ENCODE peak calls at places on chromosomes 16 and 17, in five cellular contexts. D is lung, B is upper lobe of right lung, T is neural progenitor cell, Z is Panc1. K is an unnamed sample.

GRCh38 chr17:82231562-82232321 is 2.9 kb downstream of the SLC16A3 start:
- DNase-seq in D (peak; percentile 88), B (peak; percentile 94), T (peak; percentile 76), Z (no peak), K (no peak)

GRCh38 chr17:31700973-31701372 is 158.1 kb downstream of the COPRS start:
- DNase-seq in D (no peak), B (no peak), T (no peak), Z (no peak), K (no peak)

GRCh38 chr16:17404903-17405691 is 65.7 kb downstream of the XYLT1 start:
- DNase-seq in D (peak; percentile 30), B (peak; percentile 64), T (no peak), Z (no peak), K (no peak)

GRCh38 chr16:47162670-47163420 is 19.1 kb upstream of the NETO2 start:
- DNase-seq in D (no peak), B (no peak), T (no peak), Z (no peak), K (no peak)

GRCh38 chr16:17448640-17449638 is 21.8 kb downstream of the XYLT1 start:
- DNase-seq in D (peak; percentile 36), B (peak; percentile 73), T (no peak), Z (no peak), K (no peak)

GRCh38 chr16:9541723-9542122 is 450.3 kb downstream of the HAPSTR1 start:
- DNase-seq in D (no peak), B (no peak), T (no peak), Z (no peak), K (no peak)

GRCh38 chr17:227581-228222 is 46.3 kb upstream of the DOC2B start:
- DNase-seq in D (no peak), B (no peak), T (no peak), Z (no peak), K (no peak)

GRCh38 chr17:55959756-55960155 is 193.5 kb upstream of the ANKFN1 start:
- DNase-seq in D (no peak), B (no peak), T (no peak), Z (no peak), K (no peak)

GRCh38 chr17:21042434-21043295 is at the start of gene USP22:
- DNase-seq in D (no peak), B (no peak), T (peak; percentile 66), Z (no peak), K (no peak)

GRCh38 chr16:47925811-47926460 is 229.9 kb downstream of the ABCC12 start:
- DNase-seq in D (no peak), B (no peak), T (no peak), Z (no peak), K (no peak)

GRCh38 chr17:36583787-36584186 is 7.9 kb upstream of the DHRS11 start:
- DNase-seq in D (no peak), B (no peak), T (no peak), Z (no peak), K (no peak)

GRCh38 chr17:10683853-10684252 is 13.5 kb downstream of the SCO1 start:
- DNase-seq in D (no peak), B (no peak), T (peak; percentile 41), Z (no peak), K (no peak)

GRCh38 chr17:4900231-4901107 is 1.1 kb downstream of the C17orf107 start:
- DNase-seq in D (no peak), B (peak; percentile 75), T (peak; percentile 70), Z (no peak), K (no peak)

GRCh38 chr17:9206989-9207317 is 185.6 kb downstream of the NTN1 start:
- DNase-seq in D (no peak), B (no peak), T (no peak), Z (no peak), K (no peak)

GRCh38 chr16:53769185-53769584 is 65.2 kb downstream of the FTO start:
- DNase-seq in D (no peak), B (no peak), T (no peak), Z (no peak), K (no peak)

GRCh38 chr17:31510273-31511175 is 119.0 kb downstream of the RAB11FIP4 start:
- DNase-seq in D (no peak), B (no peak), T (no peak), Z (no peak), K (no peak)

GRCh38 chr16:17543073-17543472 is 72.3 kb upstream of the XYLT1 start:
- DNase-seq in D (no peak), B (no peak), T (no peak), Z (no peak), K (no peak)

GRCh38 chr16:24523569-24523968 is 15.8 kb upstream of the RBBP6 start:
- DNase-seq in D (no peak), B (no peak), T (no peak), Z (no peak), K (peak; percentile 78)

GRCh38 chr16:57234707-57235092 is 10.4 kb upstream of the ARL2BP start:
- DNase-seq in D (no peak), B (no peak), T (no peak), Z (no peak), K (no peak)

GRCh38 chr17:32265192-32265895 is at the start of gene RHBDL3:
- DNase-seq in D (no peak), B (no peak), T (peak; percentile 67), Z (no peak), K (peak; percentile 49)

GRCh38 chr16:31880322-31880979 is 6.8 kb downstream of the ZNF267 start:
- DNase-seq in D (no peak), B (no peak), T (no peak), Z (no peak), K (no peak)

GRCh38 chr16:22222998-22223397 is 16.9 kb downstream of the EEF2K start:
- DNase-seq in D (no peak), B (no peak), T (no peak), Z (no peak), K (no peak)

GRCh38 chr16:22229881-22230280 is 23.8 kb downstream of the EEF2K start:
- DNase-seq in D (no peak), B (no peak), T (no peak), Z (no peak), K (no peak)

GRCh38 chr16:22220714-22221113 is 14.6 kb downstream of the EEF2K start:
- DNase-seq in D (no peak), B (no peak), T (no peak), Z (no peak), K (no peak)

GRCh38 chr16:22222006-22222405 is 15.9 kb downstream of the EEF2K start:
- DNase-seq in D (no peak), B (no peak), T (no peak), Z (no peak), K (no peak)

DNA sequence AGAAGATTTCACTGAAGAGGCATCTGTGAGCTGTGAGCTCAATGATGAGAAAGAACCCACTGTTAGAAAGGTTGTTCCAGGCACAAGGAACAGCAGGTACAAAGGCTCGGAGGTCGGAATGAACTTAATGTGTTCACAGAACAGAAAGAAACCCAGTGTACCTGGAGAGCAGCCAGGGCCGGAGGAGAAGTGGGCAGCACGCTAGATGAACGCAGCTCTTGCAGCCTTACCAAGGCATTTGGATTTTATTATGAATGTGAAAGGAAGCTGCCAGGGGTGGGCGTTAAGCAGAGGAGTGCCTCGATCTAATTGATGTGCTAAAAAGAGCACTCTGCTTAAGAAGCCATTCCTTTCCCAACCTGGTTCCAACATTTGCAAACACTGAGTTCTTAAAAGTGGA is 19.0 kb downstream of the EEF2K start:
- DNase-seq in D (no peak), B (no peak), T (no peak), Z (no peak), K (no peak)
- H3K4me3 ChIP-seq in D (no peak overlapping the region), B (no peak overlapping the region), T (no peak overlapping the region), Z (no peak overlapping the region), K (no peak overlapping the region)

DNA sequence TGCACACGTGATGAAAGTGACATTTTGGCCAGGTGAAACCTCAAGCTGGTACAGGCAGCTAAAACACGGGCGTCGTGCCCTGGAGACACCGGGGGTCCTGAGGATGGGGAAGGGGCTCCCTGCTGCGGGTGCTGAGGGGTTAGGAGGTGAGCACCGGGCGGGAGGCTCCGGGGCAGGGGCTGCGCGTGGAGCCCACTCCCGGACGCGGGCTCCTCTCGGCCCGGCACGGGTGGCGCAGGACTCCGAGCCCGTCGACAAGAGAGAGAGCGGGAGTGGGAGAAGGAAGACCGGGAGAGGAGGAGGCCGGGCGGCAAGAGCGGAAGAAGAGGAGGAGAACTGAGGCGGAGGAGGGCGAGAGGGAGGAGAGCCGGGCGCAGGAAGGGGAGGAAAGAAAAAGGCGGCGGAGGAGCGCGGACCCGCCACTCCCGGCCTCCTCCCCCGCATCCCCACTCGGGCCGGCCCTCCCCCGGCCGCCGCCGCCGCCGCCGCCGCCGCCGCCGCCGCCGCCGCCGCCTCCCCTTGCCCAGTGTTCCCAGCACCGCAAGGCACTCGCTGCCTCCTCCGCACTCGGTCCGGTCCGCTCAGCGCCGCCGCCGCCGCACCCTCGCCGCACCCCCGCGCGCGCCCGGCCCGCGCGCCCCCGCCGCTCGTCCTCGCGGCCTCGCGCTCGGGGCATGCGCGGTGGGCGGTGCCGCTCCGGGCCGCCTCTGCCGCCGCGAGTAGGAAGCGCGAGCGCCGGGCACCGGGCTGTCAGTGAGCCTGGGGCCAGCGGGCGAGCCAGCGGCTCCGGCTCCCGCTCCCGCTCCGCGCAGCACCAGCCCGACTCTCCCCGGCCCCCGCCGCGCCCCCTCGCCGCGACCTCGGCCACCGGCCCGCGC is at the start of gene PRKCA:
- DNase-seq in D (peak; percentile 62), B (peak; percentile 91), T (peak; percentile 92), Z (no peak), K (peak; percentile 68)
- H3K27ac ChIP-seq in D (peak within 1 kb of the TSS; percentile 73), B (peak within 1 kb of the TSS; percentile 64), T (no peak within 1 kb of the TSS), Z (peak within 1 kb of the TSS; percentile 89), K (peak within 1 kb of the TSS; percentile 14)

DNA sequence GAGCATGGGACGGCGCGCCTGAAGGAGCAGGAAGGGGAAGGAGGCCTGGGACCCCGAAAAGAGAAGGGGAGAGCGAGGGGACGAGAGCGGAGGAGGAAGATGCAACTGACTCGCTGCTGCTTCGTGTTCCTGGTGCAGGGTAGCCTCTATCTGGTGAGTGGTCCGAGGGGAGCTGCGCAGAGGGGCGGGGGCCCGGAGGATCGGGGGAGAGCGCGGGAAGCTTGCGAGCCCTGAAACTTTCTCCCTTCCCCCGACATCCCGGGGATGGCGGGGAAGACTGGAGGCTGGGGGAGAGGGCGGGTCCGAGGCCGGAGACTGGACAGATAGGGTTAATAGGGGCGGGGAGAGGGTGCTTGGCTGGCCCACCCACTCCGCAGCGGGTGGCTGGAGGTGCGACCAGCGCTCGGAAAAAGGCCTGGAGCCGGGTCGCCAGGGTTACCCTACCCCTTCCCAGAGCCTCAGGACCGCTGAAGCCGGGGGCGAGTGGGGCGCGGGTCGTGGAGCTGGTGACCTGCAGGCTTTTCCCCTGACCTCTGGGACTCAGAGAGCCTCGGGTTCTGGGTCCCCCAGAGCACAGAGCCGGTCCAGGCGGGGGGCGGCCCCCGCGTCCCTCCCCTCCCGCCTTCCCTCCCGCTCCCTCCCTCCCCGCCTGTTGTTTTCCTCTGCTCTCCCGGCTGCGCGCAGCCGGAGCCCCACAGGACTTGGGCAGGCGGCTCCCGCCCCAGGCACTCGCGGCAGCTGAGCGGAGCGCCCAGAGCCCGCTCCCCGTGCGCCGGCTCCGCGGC is 642 bp downstream of the NXPH3 start:
- DNase-seq in D (no peak), B (peak; percentile 69), T (peak; percentile 85), Z (no peak), K (peak; percentile 73)
- H3K27me3 ChIP-seq in D (no peaks in the 10 kb centered on the region), B (peaks cover 7% of the 10 kb centered on the region), T (peaks cover 23% of the 10 kb centered on the region), Z (no peaks in the 10 kb centered on the region), K (peaks cover 5% of the 10 kb centered on the region)

GRCh38 chr16:30070490-30070889 is 4.9 kb downstream of the ALDOA start:
- DNase-seq in D (no peak), B (no peak), T (no peak), Z (no peak), K (no peak)

GRCh38 chr16:30068750-30069574 is 3.4 kb downstream of the ALDOA start:
- DNase-seq in D (no peak), B (no peak), T (peak; percentile 39), Z (no peak), K (no peak)

GRCh38 chr16:30068333-30068732 is 2.8 kb downstream of the ALDOA start:
- DNase-seq in D (no peak), B (no peak), T (no peak), Z (no peak), K (no peak)

GRCh38 chr16:30067584-30067916 is 2.0 kb downstream of the ALDOA start:
- DNase-seq in D (no peak), B (no peak), T (no peak), Z (no peak), K (no peak)

GRCh38 chr16:30069575-30070462 is 4.3 kb downstream of the ALDOA start:
- DNase-seq in D (no peak), B (no peak), T (no peak), Z (no peak), K (no peak)
- H3K4me3 ChIP-seq in D (no peak overlapping the region), B (no peak overlapping the region), T (no peak overlapping the region), Z (peak overlapping the region; percentile 4), K (no peak overlapping the region)

K was measured in WERI-Rb-1.